ENCODE peak calls at places on chromosome 4, in eight cellular contexts. V is GDM1; S is NCI-H1105; Y is A549; Z is ELR; W is upper lobe of left lung; P is T-helper 2 cell treated with Interferon-gamma antibody and Interleukin-4, amounts not matched to agents 5 μg/mL and 100 μg/mL, for 36 hours; A is activated CD4-positive, alpha-beta T cell treated with anti-CD3 and anti-CD28 coated beads, Interleukin-2, amount 10 ng/mL, durations not matched to agents 7 days and 5 days. X is an unnamed sample.

GRCh38 chr4:793941-794621 is 31.8 kb downstream of the CPLX1 start:
- DNase-seq in V (no peak), S (no peak), Y (no peak), Z (peak), W (no peak), P (no peak), A (no peak), X (no peak)

GRCh38 chr4:137677851-137678250 is 145.6 kb upstream of the PCDH18 start:
- DNase-seq in V (no peak), S (no peak), Y (no peak), Z (peak), W (no peak), P (no peak), A (no peak), X (no peak)

GRCh38 chr4:1082215-1083182 is 30.9 kb downstream of the RNF212 start:
- DNase-seq in V (no peak), S (no peak), Y (peak), Z (peak), W (peak), P (no peak), A (no peak), X (no peak)

GRCh38 chr4:929970-930625 is 2.0 kb downstream of the GAK start:
- DNase-seq in V (no peak), S (no peak), Y (no peak), Z (no peak), W (peak), P (peak), A (peak), X (no peak)

GRCh38 chr4:158327525-158327924 is 117.2 kb downstream of the TMEM144 start:
- DNase-seq in V (no peak), S (no peak), Y (no peak), Z (no peak), W (no peak), P (no peak), A (no peak), X (no peak)

GRCh38 chr4:139728840-139729239 is 63.2 kb downstream of the MGST2 start:
- DNase-seq in V (no peak), S (peak), Y (no peak), Z (no peak), W (no peak), P (no peak), A (no peak), X (no peak)

GRCh38 chr4:131302108-131302507 is 1847.0 kb upstream of the PCDH10 start:
- DNase-seq in V (no peak), S (no peak), Y (peak), Z (peak), W (no peak), P (no peak), A (no peak), X (no peak)

GRCh38 chr4:17094209-17094608 is 195.8 kb upstream of the LDB2 start:
- DNase-seq in V (no peak), S (no peak), Y (no peak), Z (no peak), W (no peak), P (no peak), A (no peak), X (no peak)

GRCh38 chr4:117660668-117661067 is 373.6 kb upstream of the NDST3 start:
- DNase-seq in V (no peak), S (no peak), Y (no peak), Z (no peak), W (no peak), P (no peak), A (no peak), X (no peak)

GRCh38 chr4:73499996-73500765 is 18.6 kb downstream of the AFM start:
- DNase-seq in V (no peak), S (no peak), Y (no peak), Z (peak), W (no peak), P (no peak), A (no peak), X (no peak)

GRCh38 chr4:143358923-143359694 is 22.4 kb downstream of the GAB1 start:
- DNase-seq in V (peak), S (no peak), Y (peak), Z (peak), W (peak), P (peak), A (peak), X (no peak)

GRCh38 chr4:60042941-60043340 is 1157.2 kb upstream of the ADGRL3 start:
- DNase-seq in V (no peak), S (no peak), Y (no peak), Z (peak), W (no peak), P (no peak), A (no peak), X (no peak)

GRCh38 chr4:7771541-7772507 is 167.8 kb downstream of the AFAP1 start:
- DNase-seq in V (no peak), S (no peak), Y (no peak), Z (no peak), W (no peak), P (no peak), A (no peak), X (no peak)

GRCh38 chr4:157992038-157992706 is 180.7 kb downstream of the GASK1B start:
- DNase-seq in V (peak), S (peak), Y (peak), Z (peak), W (no peak), P (no peak), A (peak), X (peak)

GRCh38 chr4:122764071-122764807 is 31.7 kb downstream of the BBS12 start:
- DNase-seq in V (no peak), S (no peak), Y (no peak), Z (peak), W (no peak), P (no peak), A (no peak), X (no peak)

GRCh38 chr4:17030543-17030942 is 132.1 kb upstream of the LDB2 start:
- DNase-seq in V (no peak), S (no peak), Y (peak), Z (peak), W (no peak), P (no peak), A (no peak), X (no peak)

GRCh38 chr4:52751349-52751911 is at the start of gene ERVMER34-1:
- DNase-seq in V (no peak), S (no peak), Y (peak), Z (no peak), W (peak), P (no peak), A (no peak), X (peak)

GRCh38 chr4:113635739-113636437 is 125.7 kb downstream of the CAMK2D start:
- DNase-seq in V (no peak), S (no peak), Y (no peak), Z (peak), W (no peak), P (no peak), A (no peak), X (no peak)

GRCh38 chr4:54400802-54401201 is 171.7 kb downstream of the PDGFRA start:
- DNase-seq in V (no peak), S (no peak), Y (peak), Z (peak), W (peak), P (no peak), A (no peak), X (no peak)

GRCh38 chr4:182752158-182752910 is 164.9 kb downstream of the DCTD start:
- DNase-seq in V (no peak), S (no peak), Y (no peak), Z (peak), W (no peak), P (no peak), A (no peak), X (no peak)

GRCh38 chr4:14877246-14878220 is 124.7 kb upstream of the CPEB2 start:
- DNase-seq in V (peak), S (no peak), Y (no peak), Z (no peak), W (peak), P (no peak), A (peak), X (no peak)

GRCh38 chr4:141016117-141016798 is 117.0 kb downstream of the RNF150 start:
- DNase-seq in V (no peak), S (no peak), Y (no peak), Z (no peak), W (no peak), P (no peak), A (no peak), X (no peak)

GRCh38 chr4:62093735-62094134 is 893.6 kb downstream of the ADGRL3 start:
- DNase-seq in V (no peak), S (no peak), Y (no peak), Z (no peak), W (no peak), P (no peak), A (no peak), X (no peak)

GRCh38 chr4:40316333-40316781 is 18.8 kb upstream of the CHRNA9 start:
- DNase-seq in V (no peak), S (no peak), Y (peak), Z (peak), W (peak), P (peak), A (peak), X (no peak)

GRCh38 chr4:26729027-26729426 is 131.6 kb upstream of the STIM2 start:
- DNase-seq in V (no peak), S (no peak), Y (no peak), Z (no peak), W (no peak), P (no peak), A (no peak), X (no peak)

GRCh38 chr4:188439641-188440311 is 300.5 kb downstream of the TRIML1 start:
- DNase-seq in V (no peak), S (peak), Y (peak), Z (no peak), W (no peak), P (no peak), A (no peak), X (no peak)

GRCh38 chr4:95178938-95179337 is 369.8 kb downstream of the UNC5C start:
- DNase-seq in V (no peak), S (no peak), Y (no peak), Z (no peak), W (no peak), P (no peak), A (no peak), X (no peak)

GRCh38 chr4:113744667-113745241 is 16.8 kb downstream of the CAMK2D start:
- DNase-seq in V (no peak), S (no peak), Y (no peak), Z (no peak), W (no peak), P (no peak), A (no peak), X (no peak)

GRCh38 chr4:33162122-33162521 is 2442.0 kb downstream of the PCDH7 start:
- DNase-seq in V (no peak), S (no peak), Y (no peak), Z (no peak), W (no peak), P (no peak), A (no peak), X (no peak)

GRCh38 chr4:183320211-183321068 is at the start of gene CLDN22:
- DNase-seq in V (no peak), S (no peak), Y (no peak), Z (no peak), W (no peak), P (no peak), A (no peak), X (no peak)

X was measured in NCI-H1930.